ENCODE peak calls at places on chromosomes 11 and 22, in nine cellular contexts. H is spleen, G is MG63, R is ovary, C is MM.1S, B is fibroblast of the aortic adventitia, W is H7, K is heart left ventricle, E is dorsolateral prefrontal cortex. U is an unnamed sample.

GRCh38 chr11:11709447-11710239 is 87.8 kb upstream of the GALNT18 start:
- DNase-seq in B (no peak), K (no peak), H (no peak), E (no peak), R (no peak), W (no peak), C (no peak), G (no peak), U (no peak)

GRCh38 chr22:30398685-30399680 is 2.2 kb downstream of the SEC14L2 start:
- DNase-seq in R (no peak), B (peak), W (peak), K (no peak), E (no peak), H (no peak), G (no peak), C (no peak), U (peak)

GRCh38 chr11:31974737-31975136 is 116.1 kb upstream of the RCN1 start:
- DNase-seq in C (no peak), R (no peak), G (peak), H (no peak), E (no peak), W (no peak), B (peak), K (no peak), U (peak)

GRCh38 chr11:61962213-61963015 is 5.0 kb downstream of the FTH1 start:
- DNase-seq in R (peak), C (no peak), B (peak), H (peak), G (no peak), K (peak), E (no peak), W (peak), U (peak)

GRCh38 chr11:75563978-75564552 is 2.0 kb downstream of the SERPINH1 start:
- DNase-seq in G (peak), K (peak), B (peak), E (no peak), H (no peak), C (no peak), W (peak), R (peak), U (peak)

GRCh38 chr22:46295277-46295971 is 1.2 kb upstream of the GTSE1 start:
- DNase-seq in H (no peak), R (no peak), G (peak), E (no peak), C (no peak), W (peak), B (no peak), K (no peak), U (no peak)

GRCh38 chr11:112583246-112583893 is 322.7 kb upstream of the PLET1 start:
- DNase-seq in R (no peak), G (no peak), C (peak), E (no peak), W (no peak), H (no peak), B (no peak), K (no peak), U (no peak)

GRCh38 chr22:44603774-44604173 is 98.2 kb upstream of the PRR5 start:
- DNase-seq in K (no peak), H (no peak), B (no peak), G (no peak), E (no peak), C (no peak), R (no peak), W (no peak), U (peak)

GRCh38 chr11:69003866-69004311 is 9.2 kb downstream of the MRGPRF start:
- DNase-seq in H (peak), B (no peak), K (no peak), G (no peak), R (no peak), W (peak), E (no peak), C (no peak), U (no peak)

GRCh38 chr22:37267661-37268413 is 14.5 kb upstream of the CYTH4 start:
- DNase-seq in W (no peak), B (no peak), G (no peak), E (no peak), C (peak), K (no peak), R (no peak), H (peak), U (no peak)

GRCh38 chr11:13465909-13466371 is 2.9 kb upstream of the BTBD10 start:
- DNase-seq in E (no peak), B (peak), R (no peak), H (no peak), G (no peak), W (peak), C (peak), K (no peak), U (peak)

GRCh38 chr11:19597876-19598275 is 114.8 kb upstream of the NAV2 start:
- DNase-seq in W (peak), H (no peak), E (no peak), G (peak), R (no peak), K (no peak), B (no peak), C (no peak), U (no peak)

GRCh38 chr22:30675436-30675835 is 7.8 kb upstream of the DUSP18 start:
- DNase-seq in B (no peak), W (no peak), G (no peak), E (no peak), K (no peak), R (no peak), H (no peak), C (no peak), U (no peak)

GRCh38 chr11:77233011-77233410 is 68.5 kb downstream of the GDPD4 start:
- DNase-seq in R (no peak), E (no peak), K (no peak), C (no peak), H (no peak), G (no peak), W (no peak), B (no peak), U (no peak)

GRCh38 chr11:129119036-129119435 is 73.1 kb downstream of the ARHGAP32 start:
- DNase-seq in K (no peak), R (no peak), B (no peak), G (no peak), E (no peak), C (no peak), H (no peak), W (no peak), U (no peak)

GRCh38 chr22:27238935-27239510 is 562.5 kb downstream of the MN1 start:
- DNase-seq in W (no peak), R (peak), B (peak), G (peak), H (no peak), C (no peak), E (no peak), K (peak), U (peak)

GRCh38 chr11:95641506-95641905 is 148.1 kb downstream of the FAM76B start:
- DNase-seq in C (peak), H (peak), G (peak), R (peak), K (no peak), W (no peak), E (no peak), B (peak), U (peak)

GRCh38 chr11:114179234-114179941 is 116.8 kb upstream of the NNMT start:
- DNase-seq in K (peak), R (peak), C (no peak), G (no peak), E (no peak), B (peak), W (no peak), H (no peak), U (peak)

GRCh38 chr11:113242767-113243397 is 71.5 kb upstream of the TTC12 start:
- DNase-seq in R (peak), W (no peak), C (no peak), G (peak), B (peak), E (no peak), K (no peak), H (no peak), U (peak)

GRCh38 chr11:68843703-68844312 is 2.1 kb upstream of the CPT1A start:
- DNase-seq in R (peak), K (peak), G (no peak), W (peak), B (no peak), C (peak), H (peak), E (no peak), U (no peak)

GRCh38 chr11:130827697-130828377 is 88.4 kb downstream of the SNX19 start:
- DNase-seq in W (peak), R (peak), E (no peak), C (peak), B (peak), G (peak), H (peak), K (peak), U (peak)

GRCh38 chr11:44842219-44842618 is 108.5 kb downstream of the TP53I11 start:
- DNase-seq in B (peak), R (no peak), H (no peak), W (no peak), G (peak), C (no peak), E (no peak), K (no peak), U (peak)

GRCh38 chr11:73225001-73225686 is 7.1 kb downstream of the P2RY2 start:
- DNase-seq in K (no peak), C (no peak), R (no peak), B (no peak), E (no peak), G (no peak), H (peak), W (peak), U (no peak)

GRCh38 chr22:49869091-49869830 is 15.6 kb downstream of the ZBED4 start:
- DNase-seq in E (no peak), W (no peak), C (no peak), R (no peak), H (peak), K (no peak), G (no peak), B (no peak), U (no peak)

GRCh38 chr11:27495710-27496300 is 10.8 kb downstream of the LIN7C start:
- DNase-seq in B (no peak), E (no peak), W (no peak), R (no peak), C (no peak), G (no peak), H (no peak), K (no peak), U (no peak)

GRCh38 chr11:132234878-132235277 is 864.5 kb downstream of the NTM start:
- DNase-seq in G (no peak), R (no peak), K (no peak), W (no peak), B (peak), C (no peak), E (no peak), H (no peak), U (peak)

GRCh38 chr22:33405194-33405593 is 347.0 kb upstream of the SYN3 start:
- DNase-seq in R (no peak), K (peak), H (no peak), B (no peak), G (no peak), E (no peak), W (no peak), C (no peak), U (no peak)

GRCh38 chr11:76155455-76156232 is 50.7 kb downstream of the WNT11 start:
- DNase-seq in H (no peak), B (no peak), K (no peak), E (no peak), G (no peak), C (no peak), R (no peak), W (no peak), U (no peak)

GRCh38 chr11:9716275-9717039 is 52.6 kb downstream of the SWAP70 start:
- DNase-seq in B (peak), R (no peak), W (no peak), E (no peak), H (no peak), G (peak), K (no peak), C (peak), U (peak)

GRCh38 chr11:119356349-119357031 is 10.0 kb upstream of the MFRP start:
- DNase-seq in W (peak), E (no peak), C (peak), R (peak), K (peak), H (peak), G (no peak), B (peak), U (peak)
- H3K4me3 ChIP-seq in W (peak), E (peak), C (peak), R (peak), K (no peak), H (peak), G (no peak), B (peak), U (peak)

GRCh38 chr11:67486481-67487195 is 3.8 kb downstream of the AIP start:
- DNase-seq in E (no peak), K (no peak), W (peak), H (no peak), B (no peak), R (no peak), C (no peak), G (no peak), U (no peak)
- H3K4me3 ChIP-seq in E (no peak), K (no peak), W (no peak), H (no peak), B (no peak), R (no peak), C (no peak), G (no peak), U (no peak)

GRCh38 chr11:122253541-122254317 is 137.7 kb upstream of the BLID start:
- DNase-seq in H (no peak), R (no peak), C (no peak), G (no peak), B (peak), W (no peak), K (no peak), E (no peak), U (peak)

GRCh38 chr11:122258446-122258994 is 142.5 kb upstream of the BLID start:
- DNase-seq in G (no peak), W (no peak), K (no peak), C (no peak), H (no peak), E (no peak), B (no peak), R (no peak), U (no peak)

GRCh38 chr11:122261546-122261945 is 145.5 kb upstream of the BLID start:
- DNase-seq in R (no peak), G (peak), B (peak), H (no peak), K (no peak), W (no peak), C (no peak), E (no peak), U (peak)

GRCh38 chr11:122264121-122264520 is 148.1 kb upstream of the BLID start:
- DNase-seq in K (no peak), C (no peak), W (no peak), E (no peak), B (no peak), G (no peak), R (no peak), H (no peak), U (no peak)

GRCh38 chr11:122259149-122259821 is 143.3 kb upstream of the BLID start:
- DNase-seq in E (no peak), B (no peak), W (no peak), H (no peak), K (no peak), C (no peak), R (no peak), G (no peak), U (no peak)
- H3K4me3 ChIP-seq in E (no peak), B (no peak), W (no peak), H (no peak), K (no peak), C (no peak), R (no peak), G (no peak), U (no peak)

DNA sequence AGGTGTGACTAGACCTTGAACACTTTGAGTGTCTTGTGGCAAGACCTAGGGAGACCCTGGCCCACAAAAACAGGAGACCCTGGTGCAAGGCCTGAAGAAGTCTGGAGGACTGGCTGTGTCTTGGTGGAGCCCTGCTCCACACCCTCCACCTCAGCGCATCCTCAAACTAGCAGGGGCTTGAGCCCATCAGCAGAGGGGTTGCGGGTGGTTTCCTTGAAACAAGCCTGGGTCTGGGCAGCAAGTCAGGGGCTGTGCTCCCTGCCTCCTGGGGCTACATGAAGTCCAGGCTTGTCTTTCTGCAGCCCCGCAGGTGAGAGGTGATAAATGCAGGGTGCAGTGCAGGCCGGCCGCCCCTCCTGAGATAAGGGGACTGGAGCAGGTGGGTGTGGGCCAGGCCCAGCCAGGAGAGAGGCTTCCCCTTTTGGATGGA is 2.9 kb downstream of the CDKN1C start:
- DNase-seq in W (peak), G (no peak), H (no peak), C (no peak), E (no peak), K (no peak), R (no peak), B (no peak), U (no peak)
- H3K4me3 ChIP-seq in W (no peak), G (no peak), H (no peak), C (no peak), E (no peak), K (no peak), R (peak), B (peak), U (no peak)

DNA sequence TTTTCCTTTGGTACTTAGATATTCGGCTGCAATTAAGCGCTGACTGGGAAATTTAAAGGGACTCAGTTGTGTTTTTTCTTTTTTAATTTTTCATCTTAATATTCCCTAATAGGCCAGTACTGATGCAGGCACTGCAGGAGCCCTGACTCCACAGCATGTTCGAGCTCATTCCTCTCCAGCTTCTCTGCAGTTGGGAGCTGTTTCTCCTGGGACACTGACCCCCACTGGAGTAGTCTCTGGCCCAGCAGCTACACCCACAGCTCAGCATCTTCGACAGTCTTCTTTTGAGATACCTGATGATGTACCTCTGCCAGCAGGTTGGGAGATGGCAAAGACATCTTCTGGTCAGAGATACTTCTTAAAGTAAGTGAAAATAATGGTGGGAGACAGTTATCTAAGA is 3.8 kb downstream of the YAP1 start:
- DNase-seq in K (no peak), E (no peak), W (no peak), B (no peak), C (no peak), G (no peak), R (peak), H (no peak), U (no peak)
- H3K4me3 ChIP-seq in K (no peak), E (no peak), W (no peak), B (peak), C (no peak), G (no peak), R (no peak), H (no peak), U (no peak)

U was measured in fibroblast of mammary gland.